ENCODE peak calls at places on chromosomes 11 and 22, in ten cellular contexts. M, J, X, Y, L, Z, F, S, B and R are unnamed samples.

GRCh38 chr11:16782226-16782919 is 43.9 kb downstream of the C11orf58 start:
- DNase-seq in M (no peak), J (no peak), X (no peak), Y (no peak), L (no peak), Z (no peak), F (no peak), S (no peak), B (no peak), R (no peak)

GRCh38 chr11:117199061-117199915 is at the start of gene TAGLN:
- DNase-seq in M (peak), J (peak), X (no peak), Y (peak), L (peak), Z (peak), F (peak), S (peak), B (no peak), R (peak)

GRCh38 chr11:75667831-75668507 is 869 bp downstream of the MAP6 start:
- DNase-seq in M (peak), J (peak), X (no peak), Y (peak), L (peak), Z (peak), F (peak), S (no peak), B (no peak), R (peak)

GRCh38 chr11:108752297-108752751 is 87.5 kb downstream of the DDX10 start:
- DNase-seq in M (no peak), J (no peak), X (no peak), Y (no peak), L (no peak), Z (no peak), F (no peak), S (no peak), B (no peak), R (no peak)

GRCh38 chr22:30080805-30081204 is 541 bp downstream of the HORMAD2 start:
- DNase-seq in M (no peak), J (no peak), X (no peak), Y (no peak), L (no peak), Z (no peak), F (no peak), S (no peak), B (no peak), R (no peak)

GRCh38 chr22:19679476-19680099 is 34.7 kb upstream of the SEPTIN5 start:
- DNase-seq in M (peak), J (peak), X (no peak), Y (peak), L (no peak), Z (peak), F (no peak), S (no peak), B (no peak), R (no peak)

GRCh38 chr11:3164138-3164539 is 971 bp downstream of the OSBPL5 start:
- DNase-seq in M (peak), J (peak), X (no peak), Y (peak), L (no peak), Z (no peak), F (no peak), S (no peak), B (no peak), R (no peak)

GRCh38 chr11:46972343-46972742 is 35.8 kb downstream of the CSTPP1 start:
- DNase-seq in M (no peak), J (no peak), X (no peak), Y (no peak), L (no peak), Z (no peak), F (no peak), S (no peak), B (no peak), R (no peak)

GRCh38 chr11:17771841-17772401 is 37.3 kb downstream of the KCNC1 start:
- DNase-seq in M (no peak), J (no peak), X (no peak), Y (no peak), L (no peak), Z (no peak), F (no peak), S (no peak), B (no peak), R (no peak)

GRCh38 chr11:95675585-95675984 is 114.0 kb downstream of the FAM76B start:
- DNase-seq in M (no peak), J (no peak), X (no peak), Y (no peak), L (no peak), Z (no peak), F (no peak), S (no peak), B (no peak), R (no peak)

GRCh38 chr11:27294654-27295053 is 68.4 kb downstream of the CCDC34 start:
- DNase-seq in M (no peak), J (no peak), X (no peak), Y (peak), L (no peak), Z (no peak), F (no peak), S (no peak), B (no peak), R (no peak)

GRCh38 chr22:36155702-36156101 is 4.9 kb downstream of the APOL3 start:
- DNase-seq in M (peak), J (peak), X (no peak), Y (peak), L (no peak), Z (peak), F (no peak), S (no peak), B (peak), R (peak)

GRCh38 chr11:17506942-17507341 is 30.3 kb upstream of the ABCC8 start:
- DNase-seq in M (no peak), J (no peak), X (no peak), Y (no peak), L (no peak), Z (no peak), F (no peak), S (no peak), B (no peak), R (no peak)

GRCh38 chr22:50002791-50003190 is 9.8 kb downstream of the IL17REL start:
- DNase-seq in M (no peak), J (no peak), X (no peak), Y (peak), L (no peak), Z (peak), F (no peak), S (no peak), B (no peak), R (no peak)

GRCh38 chr11:60912223-60912850 is 1.6 kb upstream of the TMEM109 start:
- DNase-seq in M (no peak), J (no peak), X (no peak), Y (no peak), L (peak), Z (no peak), F (no peak), S (no peak), B (no peak), R (peak)

GRCh38 chr11:27084407-27084985 is 43.9 kb downstream of the BBOX1 start:
- DNase-seq in M (no peak), J (no peak), X (no peak), Y (no peak), L (peak), Z (no peak), F (no peak), S (no peak), B (no peak), R (peak)

GRCh38 chr11:269146-269890 is 8.9 kb upstream of the NLRP6 start:
- DNase-seq in M (no peak), J (no peak), X (no peak), Y (no peak), L (no peak), Z (no peak), F (no peak), S (no peak), B (peak), R (peak)

GRCh38 chr22:35637254-35637653 is 11.0 kb upstream of the APOL6 start:
- DNase-seq in M (no peak), J (no peak), X (no peak), Y (no peak), L (no peak), Z (no peak), F (no peak), S (no peak), B (no peak), R (no peak)

GRCh38 chr22:42944409-42944808 is 70.5 kb downstream of the PACSIN2 start:
- DNase-seq in M (no peak), J (peak), X (peak), Y (no peak), L (no peak), Z (no peak), F (no peak), S (no peak), B (no peak), R (no peak)

GRCh38 chr22:32531955-32532818 is 57.6 kb downstream of the FBXO7 start:
- DNase-seq in M (peak), J (peak), X (no peak), Y (peak), L (peak), Z (peak), F (peak), S (peak), B (peak), R (peak)

GRCh38 chr11:82547163-82547560 is 186.5 kb downstream of the FAM181B start:
- DNase-seq in M (no peak), J (no peak), X (no peak), Y (no peak), L (no peak), Z (no peak), F (no peak), S (no peak), B (no peak), R (no peak)

GRCh38 chr22:29269230-29269604 is 1.1 kb downstream of the EWSR1 start:
- DNase-seq in M (no peak), J (no peak), X (no peak), Y (no peak), L (no peak), Z (peak), F (no peak), S (no peak), B (no peak), R (peak)

GRCh38 chr11:110096369-110096976 is 3.3 kb downstream of the ZC3H12C start:
- DNase-seq in M (no peak), J (no peak), X (peak), Y (no peak), L (no peak), Z (no peak), F (no peak), S (no peak), B (no peak), R (no peak)

GRCh38 chr11:110092577-110093406 is at the start of gene ZC3H12C:
- DNase-seq in M (peak), J (peak), X (peak), Y (peak), L (peak), Z (peak), F (peak), S (peak), B (peak), R (peak)

GRCh38 chr11:110095554-110095953 is 2.4 kb downstream of the ZC3H12C start:
- DNase-seq in M (no peak), J (no peak), X (peak), Y (no peak), L (no peak), Z (peak), F (no peak), S (no peak), B (no peak), R (peak)

GRCh38 chr11:110093407-110094297 is 460 bp downstream of the ZC3H12C start:
- DNase-seq in M (peak), J (peak), X (peak), Y (peak), L (peak), Z (peak), F (peak), S (peak), B (peak), R (peak)

GRCh38 chr11:110094298-110095073 is 1.3 kb downstream of the ZC3H12C start:
- DNase-seq in M (no peak), J (no peak), X (no peak), Y (no peak), L (no peak), Z (no peak), F (no peak), S (no peak), B (no peak), R (no peak)
- H3K4me3 ChIP-seq in M (no peak), J (peak), X (peak), Y (peak), L (peak), Z (peak), F (no peak), S (peak), B (no peak), R (peak)

GRCh38 chr11:23010790-23011340 is 150.6 kb upstream of the CCDC179 start:
- DNase-seq in M (peak), J (no peak), X (no peak), Y (no peak), L (no peak), Z (no peak), F (no peak), S (no peak), B (no peak), R (no peak)
- H3K4me3 ChIP-seq in M (no peak), J (no peak), X (no peak), Y (no peak), L (no peak), Z (no peak), F (no peak), S (no peak), B (no peak), R (no peak)

DNA sequence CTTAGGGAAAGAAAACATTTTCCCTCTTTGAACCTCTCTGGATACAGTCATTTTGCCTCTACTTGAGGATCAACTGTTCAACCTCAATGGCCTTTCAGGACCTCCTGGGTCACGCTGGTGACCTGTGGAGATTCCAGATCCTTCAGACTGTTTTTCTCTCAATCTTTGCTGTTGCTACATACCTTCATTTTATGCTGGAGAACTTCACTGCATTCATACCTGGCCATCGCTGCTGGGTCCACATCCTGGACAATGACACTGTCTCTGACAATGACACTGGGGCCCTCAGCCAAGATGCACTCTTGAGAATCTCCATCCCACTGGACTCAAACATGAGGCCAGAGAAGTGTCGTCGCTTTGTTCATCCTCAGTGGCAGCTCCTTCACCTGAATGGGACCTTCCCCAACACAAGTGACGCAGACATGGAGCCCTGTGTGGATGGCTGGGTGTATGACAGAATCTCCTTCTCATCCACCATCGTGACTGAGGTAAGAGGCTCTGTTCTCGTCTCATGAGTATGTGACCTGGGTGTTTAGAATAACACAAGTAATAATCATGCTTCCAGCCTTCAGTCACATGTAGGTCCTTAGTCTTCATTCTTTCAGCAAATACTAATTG is 495 bp downstream of the SLC22A9 start:
- DNase-seq in M (no peak), J (no peak), X (no peak), Y (no peak), L (no peak), Z (no peak), F (no peak), S (no peak), B (no peak), R (no peak)
- H3K4me3 ChIP-seq in M (no peak), J (no peak), X (no peak), Y (no peak), L (no peak), Z (no peak), F (no peak), S (no peak), B (no peak), R (no peak)

DNA sequence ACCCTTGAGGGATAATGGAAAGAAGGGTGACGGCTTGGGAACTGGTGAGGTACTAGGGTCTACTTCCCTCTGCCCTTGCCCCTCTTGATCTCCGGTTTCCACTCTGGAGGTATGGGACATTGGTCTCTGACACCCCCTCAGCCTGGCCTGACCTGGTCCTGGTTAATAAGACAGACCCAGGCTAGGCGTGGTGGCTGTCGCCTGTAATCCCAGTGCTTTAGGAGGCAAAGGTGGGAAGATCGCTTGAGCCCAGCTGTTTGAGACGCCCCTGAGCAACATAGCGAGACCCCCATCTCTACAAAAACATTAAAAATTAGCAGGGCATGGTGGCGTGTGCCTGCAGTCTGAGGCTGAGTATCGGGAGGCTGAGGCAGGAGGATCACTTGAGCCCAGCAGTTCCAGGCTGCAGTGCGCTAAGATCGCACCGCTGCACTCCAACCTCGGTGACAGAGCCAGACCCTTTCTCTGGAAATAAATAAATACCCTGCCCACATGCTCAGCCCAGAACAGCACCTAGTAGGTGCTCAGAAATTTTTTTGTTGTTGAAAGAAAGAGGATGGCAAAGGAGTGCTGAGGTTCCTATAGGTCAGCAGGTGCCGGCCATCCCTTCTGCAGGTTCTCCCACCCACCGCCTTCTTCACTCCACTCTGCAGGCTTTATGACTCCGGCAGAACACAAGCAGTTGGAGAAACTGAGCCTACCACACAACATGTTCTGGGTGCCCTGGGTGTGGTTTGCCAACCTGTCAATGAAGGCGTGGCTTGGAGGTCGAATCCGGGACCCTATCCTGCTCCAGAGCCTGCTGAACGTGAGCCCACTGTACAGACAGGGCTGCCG is 6.3 kb downstream of the BEST1 start:
- DNase-seq in M (no peak), J (peak), X (no peak), Y (no peak), L (no peak), Z (no peak), F (no peak), S (no peak), B (no peak), R (no peak)
- H3K4me3 ChIP-seq in M (no peak), J (peak), X (no peak), Y (no peak), L (no peak), Z (no peak), F (no peak), S (peak), B (no peak), R (peak)

GRCh38 chr11:1548221-1549070 is 23.6 kb downstream of the DUSP8 start:
- DNase-seq in M (peak), J (peak), X (peak), Y (peak), L (no peak), Z (peak), F (no peak), S (peak), B (no peak), R (peak)

GRCh38 chr11:1546077-1546535 is 26.0 kb downstream of the DUSP8 start:
- DNase-seq in M (peak), J (no peak), X (no peak), Y (peak), L (no peak), Z (no peak), F (no peak), S (no peak), B (no peak), R (no peak)

GRCh38 chr11:1549355-1550330 is 22.4 kb downstream of the DUSP8 start:
- DNase-seq in M (no peak), J (no peak), X (no peak), Y (no peak), L (no peak), Z (no peak), F (no peak), S (no peak), B (no peak), R (no peak)

GRCh38 chr11:1546536-1547466 is 25.3 kb downstream of the DUSP8 start:
- DNase-seq in M (peak), J (peak), X (no peak), Y (peak), L (no peak), Z (peak), F (peak), S (no peak), B (no peak), R (peak)

DNA sequence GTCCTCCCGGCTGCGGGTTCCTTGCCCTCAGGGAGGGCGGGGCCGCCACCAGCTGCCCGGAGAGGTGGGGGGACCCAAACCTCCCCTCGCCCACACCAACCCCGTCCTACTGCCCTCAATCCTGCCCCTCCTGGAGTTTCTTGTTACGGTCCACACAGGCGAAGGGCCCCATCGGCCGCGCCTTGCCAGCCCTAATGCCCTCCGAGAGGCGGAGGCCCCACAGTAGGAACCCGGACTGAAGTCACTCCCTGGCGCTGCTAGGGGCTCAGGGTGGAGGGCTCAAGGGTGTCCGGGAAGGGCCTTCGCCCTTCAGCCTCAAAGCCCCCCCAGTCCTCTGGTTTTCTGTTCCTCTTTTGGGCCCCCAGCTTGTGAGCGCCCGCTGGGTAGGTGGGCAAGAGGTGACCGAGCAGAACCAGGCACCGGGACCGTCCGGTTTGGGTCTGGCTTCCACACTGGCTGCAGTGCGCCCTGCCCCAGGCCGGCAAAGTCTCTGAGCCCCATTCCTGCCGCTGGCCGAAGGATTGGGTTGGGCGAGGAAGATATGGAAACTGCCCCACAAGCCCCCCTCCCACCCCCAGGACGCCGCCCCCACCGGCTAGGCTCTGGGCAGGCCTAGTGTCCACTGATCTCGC is 24.5 kb downstream of the DUSP8 start:
- DNase-seq in M (peak), J (no peak), X (no peak), Y (no peak), L (no peak), Z (no peak), F (no peak), S (no peak), B (no peak), R (no peak)
- H3K4me3 ChIP-seq in M (no peak), J (peak), X (peak), Y (peak), L (no peak), Z (peak), F (peak), S (peak), B (no peak), R (no peak)

GRCh38 chr22:44179989-44180705 is 578 bp upstream of the PARVG start:
- DNase-seq in M (no peak), J (no peak), X (no peak), Y (no peak), L (no peak), Z (no peak), F (no peak), S (no peak), B (no peak), R (no peak)

GRCh38 chr22:44181033-44181911 is 547 bp downstream of the PARVG start:
- DNase-seq in M (no peak), J (no peak), X (no peak), Y (peak), L (no peak), Z (no peak), F (no peak), S (no peak), B (no peak), R (no peak)

GRCh38 chr22:44179196-44179988 is 1.3 kb upstream of the PARVG start:
- DNase-seq in M (no peak), J (no peak), X (no peak), Y (no peak), L (no peak), Z (no peak), F (peak), S (no peak), B (no peak), R (no peak)

GRCh38 chr22:44181912-44182590 is 1.3 kb downstream of the PARVG start:
- DNase-seq in M (no peak), J (no peak), X (no peak), Y (no peak), L (no peak), Z (no peak), F (no peak), S (no peak), B (no peak), R (no peak)

GRCh38 chr22:44180706-44181032 is at the start of gene PARVG:
- DNase-seq in M (no peak), J (no peak), X (no peak), Y (peak), L (no peak), Z (no peak), F (no peak), S (no peak), B (no peak), R (peak)
- H3K4me3 ChIP-seq in M (no peak), J (peak), X (no peak), Y (peak), L (no peak), Z (no peak), F (no peak), S (peak), B (no peak), R (no peak)